ENCODE peak calls at places on chromosomes 4 and X, in five cellular contexts. L is WTC11, R is K562, U is H1, T is GM12878. I is an unnamed sample.

GRCh38 chr4:112238833-112239232 is 7.2 kb downstream of the AP1AR start:
- DNase-seq in L (no peak), R (peak; percentile 8), U (no peak), T (no peak), I (no peak)

GRCh38 chr4:56611501-56611900 is 69.6 kb downstream of the HOPX start:
- DNase-seq in L (no peak), R (no peak), U (no peak), T (no peak), I (no peak)

GRCh38 chr4:168667936-168668335 is 171.1 kb downstream of the PALLD start:
- DNase-seq in L (no peak), R (no peak), U (no peak), T (no peak), I (no peak)

GRCh38 chr4:114087596-114088230 is 108.3 kb upstream of the ARSJ start:
- DNase-seq in L (no peak), R (no peak), U (no peak), T (no peak), I (no peak)

GRCh38 chr4:182022899-182023298 is 220.3 kb upstream of the TENM3 start:
- DNase-seq in L (no peak), R (no peak), U (no peak), T (no peak), I (no peak)

GRCh38 chr4:138632856-138633255 is 382.7 kb upstream of the NOCT start:
- DNase-seq in L (no peak), R (no peak), U (no peak), T (no peak), I (no peak)

GRCh38 chrX:40579139-40579538 is 1.6 kb upstream of the ATP6AP2 start:
- DNase-seq in L (no peak), R (no peak), U (no peak), T (no peak), I (no peak)

GRCh38 chr4:173237152-173237551 is 68.5 kb downstream of the GALNT7 start:
- DNase-seq in L (no peak), R (no peak), U (no peak), T (no peak), I (no peak)

GRCh38 chr4:1192091-1192492 is 19.7 kb upstream of the SPON2 start:
- DNase-seq in L (no peak), R (peak; percentile 46), U (no peak), T (no peak), I (peak; percentile 29)

GRCh38 chr4:143558286-143558685 is 44.8 kb downstream of the SMARCA5 start:
- DNase-seq in L (no peak), R (no peak), U (no peak), T (no peak), I (no peak)

GRCh38 chrX:117689956-117690355 is 426.7 kb downstream of the KLHL13 start:
- DNase-seq in L (no peak), R (no peak), U (no peak), T (no peak), I (no peak)

GRCh38 chr4:187999406-187999932 is 3.9 kb downstream of the ZFP42 start:
- DNase-seq in L (no peak), R (no peak), U (no peak), T (no peak), I (no peak)

GRCh38 chr4:65839288-65839919 is 169.1 kb upstream of the EPHA5 start:
- DNase-seq in L (no peak), R (no peak), U (no peak), T (no peak), I (no peak)

GRCh38 chr4:65845169-65845568 is 174.9 kb upstream of the EPHA5 start:
- DNase-seq in L (no peak), R (no peak), U (no peak), T (no peak), I (no peak)
- TF ChIP-seq ATF3 in L (no peak), R (no peak), U (no peak), T (no peak), I (no peak)

GRCh38 chr4:87010192-87010591 is 75.4 kb downstream of the AFF1 start:
- DNase-seq in L (no peak), R (peak; percentile 42), U (no peak), T (no peak), I (no peak)
- TF ChIP-seq ATF3 in L (no peak), R (no peak), U (no peak), T (no peak), I (no peak)

DNA sequence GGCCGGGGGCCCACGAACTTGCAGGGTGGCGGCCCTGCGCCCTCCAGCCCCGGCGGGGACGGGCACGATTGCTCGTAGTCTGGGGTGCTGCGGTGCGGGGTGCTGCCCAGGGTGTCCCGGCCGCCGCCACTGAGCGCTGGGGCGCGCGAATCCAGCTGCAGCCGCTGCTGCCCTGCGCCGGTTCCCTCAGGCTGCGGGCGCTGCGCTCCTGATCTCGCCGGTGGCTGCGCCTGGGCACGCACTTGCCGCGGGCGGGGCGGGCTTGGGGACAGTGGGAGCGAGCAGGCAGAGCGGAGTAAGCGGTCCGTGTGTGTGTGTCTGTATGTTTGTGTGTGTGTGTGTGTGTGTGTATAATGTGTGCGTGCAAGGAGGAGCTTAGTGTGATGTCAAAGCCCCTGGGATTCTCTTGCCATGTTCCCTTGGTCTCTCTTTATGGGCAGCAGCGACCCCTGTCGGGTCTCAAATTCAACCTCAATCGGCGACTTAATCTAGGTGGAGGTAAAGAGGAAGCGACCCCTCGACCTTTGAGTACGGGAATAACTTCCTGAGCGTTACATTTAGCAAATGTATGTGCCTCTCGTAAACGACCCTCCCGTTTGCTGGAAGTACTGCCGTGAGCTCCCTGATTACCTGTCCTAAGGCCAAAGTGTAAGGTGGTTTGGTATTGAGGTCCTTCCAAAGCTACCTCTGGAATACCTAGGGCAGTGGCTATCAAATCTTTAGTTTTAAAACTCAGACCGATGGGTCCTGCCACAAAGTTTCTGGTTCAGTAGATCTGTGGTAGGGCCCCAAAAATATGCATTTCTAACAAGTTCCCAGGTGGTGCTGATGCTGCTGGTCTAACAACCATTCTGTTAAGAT is at the start of gene RNF150:
- DNase-seq in L (peak; percentile 78), R (peak; percentile 51), U (peak; percentile 73), T (peak; percentile 9), I (no peak)
- TF ChIP-seq ATF3 in L (no peak), R (no peak), U (no peak), T (no peak), I (no peak)

DNA sequence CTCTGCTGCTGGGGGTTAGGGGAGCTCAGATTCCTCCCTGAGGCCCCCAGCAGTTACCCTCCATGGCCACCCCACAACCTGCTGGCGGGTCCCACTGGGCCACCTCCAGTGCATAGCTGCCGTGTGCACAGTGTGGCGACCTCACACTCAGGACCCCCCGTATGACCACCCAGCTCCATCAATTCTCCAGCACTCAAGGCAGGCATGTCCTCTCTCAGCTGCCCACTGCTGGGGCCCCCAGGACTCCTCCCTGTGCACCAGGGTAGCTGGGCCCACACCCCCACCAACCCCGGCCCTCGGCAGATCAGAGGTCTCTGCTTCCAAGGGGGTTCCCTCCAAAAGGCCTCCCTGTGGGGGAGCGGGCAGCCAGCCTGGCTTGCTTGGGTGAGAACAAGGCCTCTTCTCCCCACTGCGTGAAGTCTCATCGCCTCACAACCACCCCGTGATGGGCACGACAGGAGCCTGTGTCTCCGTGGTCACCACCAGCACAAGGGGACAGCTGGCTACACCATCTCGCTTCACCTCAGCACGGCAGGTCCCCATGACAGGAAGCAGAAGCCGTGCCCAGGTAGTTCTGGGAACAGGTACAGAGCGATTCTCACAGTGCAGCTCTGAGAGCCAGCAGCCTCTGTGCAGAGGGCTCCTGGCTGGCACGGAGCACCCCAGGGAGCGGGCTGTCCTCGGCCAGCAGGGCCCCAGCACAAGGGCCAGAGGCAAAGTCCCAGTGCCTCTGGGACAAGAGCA is 4.6 kb upstream of the HAUS3 start:
- DNase-seq in L (no peak), R (no peak), U (no peak), T (no peak), I (no peak)
- TF ChIP-seq ATF3 in L (no peak), R (no peak), U (no peak), T (no peak), I (no peak)

GRCh38 chr4:25552580-25553271 is 102.9 kb upstream of the SLC34A2 start:
- DNase-seq in L (no peak), R (no peak), U (no peak), T (no peak), I (no peak)
- TF ChIP-seq ATF3 in L (no peak), R (no peak), U (no peak), T (no peak), I (no peak)

DNA sequence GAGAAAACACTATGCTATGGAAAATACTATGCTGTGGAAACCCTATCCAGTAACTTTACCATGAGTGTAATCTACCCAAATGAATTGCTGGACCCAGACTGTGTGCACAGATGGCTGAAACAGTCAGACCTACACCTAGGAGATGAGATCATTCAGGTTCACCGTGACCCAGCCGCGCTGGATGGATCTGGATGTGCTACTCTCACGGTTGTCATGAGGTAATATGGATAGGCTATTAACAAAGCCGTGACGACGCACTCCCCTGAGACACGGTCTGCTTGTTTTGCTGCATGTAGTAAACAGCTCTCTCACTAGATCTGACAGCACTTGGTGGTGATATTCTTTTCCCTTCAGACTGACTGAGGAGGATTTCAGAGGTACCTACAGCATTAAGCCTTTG is 832.5 kb upstream of the GRID2 start:
- DNase-seq in L (no peak), R (no peak), U (no peak), T (no peak), I (no peak)
- TF ChIP-seq ATF3 in L (no peak), R (no peak), U (no peak), T (no peak), I (no peak)